ENCODE peak calls at places on chromosome 18, in eight cellular contexts. W is Peyer's patch, E is tibial nerve, R is GM12878, G is cardiac muscle cell, D is Calu3, I is GM12865, U is GM20000. O is an unnamed sample.

GRCh38 chr18:29185801-29186200 is 1008.9 kb upstream of the CDH2 start:
- DNase-seq in W (no peak), E (no peak), R (no peak), G (no peak), D (no peak), I (no peak), U (no peak), O (no peak)

GRCh38 chr18:50622865-50623393 is 63.0 kb downstream of the MAPK4 start:
- DNase-seq in W (no peak), E (no peak), R (no peak), G (no peak), D (no peak), I (no peak), U (no peak), O (no peak)

GRCh38 chr18:6482198-6482977 is 67.7 kb upstream of the L3MBTL4 start:
- DNase-seq in W (peak), E (peak), R (no peak), G (peak), D (peak), I (peak), U (peak), O (peak)

GRCh38 chr18:25066536-25066935 is 285.4 kb downstream of the ZNF521 start:
- DNase-seq in W (no peak), E (no peak), R (no peak), G (peak), D (no peak), I (no peak), U (no peak), O (no peak)

GRCh38 chr18:28581503-28582169 is 404.7 kb upstream of the CDH2 start:
- DNase-seq in W (no peak), E (no peak), R (no peak), G (no peak), D (no peak), I (no peak), U (no peak), O (no peak)

GRCh38 chr18:3669376-3669775 is 219.4 kb downstream of the TGIF1 start:
- DNase-seq in W (no peak), E (no peak), R (no peak), G (no peak), D (no peak), I (no peak), U (no peak), O (no peak)

GRCh38 chr18:25651553-25651952 is 299.6 kb upstream of the ZNF521 start:
- DNase-seq in W (no peak), E (no peak), R (no peak), G (no peak), D (no peak), I (no peak), U (no peak), O (no peak)

GRCh38 chr18:37470986-37471385 is 94.6 kb downstream of the CELF4 start:
- DNase-seq in W (no peak), E (no peak), R (no peak), G (no peak), D (no peak), I (no peak), U (no peak), O (no peak)

GRCh38 chr18:67242001-67242400 is 274.5 kb downstream of the DSEL start:
- DNase-seq in W (no peak), E (no peak), R (no peak), G (no peak), D (no peak), I (no peak), U (no peak), O (no peak)

GRCh38 chr18:50658601-50659000 is 98.7 kb downstream of the MAPK4 start:
- DNase-seq in W (no peak), E (no peak), R (no peak), G (no peak), D (no peak), I (no peak), U (no peak), O (no peak)

GRCh38 chr18:40882468-40882867 is 1072.6 kb upstream of the PIK3C3 start:
- DNase-seq in W (no peak), E (no peak), R (no peak), G (no peak), D (no peak), I (no peak), U (no peak), O (no peak)

GRCh38 chr18:35379421-35379820 is 2.3 kb upstream of the ZNF396 start:
- DNase-seq in W (no peak), E (no peak), R (no peak), G (no peak), D (no peak), I (no peak), U (no peak), O (no peak)

GRCh38 chr18:50982086-50982801 is 14.4 kb downstream of the ELAC1 start:
- DNase-seq in W (no peak), E (no peak), R (no peak), G (no peak), D (no peak), I (no peak), U (no peak), O (no peak)

GRCh38 chr18:61333746-61334490 is 688 bp downstream of the CDH20 start:
- DNase-seq in W (peak), E (no peak), R (no peak), G (peak), D (no peak), I (no peak), U (peak), O (peak)

GRCh38 chr18:12398625-12399024 is 9.1 kb upstream of the PRELID3A start:
- DNase-seq in W (no peak), E (no peak), R (no peak), G (no peak), D (no peak), I (no peak), U (no peak), O (no peak)

GRCh38 chr18:2906522-2907458 is 60.0 kb downstream of the EMILIN2 start:
- DNase-seq in W (peak), E (no peak), R (no peak), G (peak), D (peak), I (peak), U (peak), O (no peak)

GRCh38 chr18:41642756-41643155 is 312.3 kb upstream of the PIK3C3 start:
- DNase-seq in W (no peak), E (no peak), R (no peak), G (peak), D (no peak), I (no peak), U (no peak), O (no peak)

GRCh38 chr18:61352611-61353010 is 19.4 kb downstream of the CDH20 start:
- DNase-seq in W (no peak), E (no peak), R (no peak), G (peak), D (no peak), I (no peak), U (no peak), O (no peak)

GRCh38 chr18:25595274-25595673 is 243.3 kb upstream of the ZNF521 start:
- DNase-seq in W (no peak), E (no peak), R (no peak), G (no peak), D (no peak), I (no peak), U (no peak), O (no peak)

GRCh38 chr18:4142876-4143275 is 312.2 kb downstream of the DLGAP1 start:
- DNase-seq in W (no peak), E (no peak), R (no peak), G (no peak), D (no peak), I (no peak), U (no peak), O (no peak)

GRCh38 chr18:12041561-12041960 is 52.1 kb upstream of the ANKRD62 start:
- DNase-seq in W (no peak), E (no peak), R (no peak), G (peak), D (no peak), I (peak), U (no peak), O (no peak)

DNA sequence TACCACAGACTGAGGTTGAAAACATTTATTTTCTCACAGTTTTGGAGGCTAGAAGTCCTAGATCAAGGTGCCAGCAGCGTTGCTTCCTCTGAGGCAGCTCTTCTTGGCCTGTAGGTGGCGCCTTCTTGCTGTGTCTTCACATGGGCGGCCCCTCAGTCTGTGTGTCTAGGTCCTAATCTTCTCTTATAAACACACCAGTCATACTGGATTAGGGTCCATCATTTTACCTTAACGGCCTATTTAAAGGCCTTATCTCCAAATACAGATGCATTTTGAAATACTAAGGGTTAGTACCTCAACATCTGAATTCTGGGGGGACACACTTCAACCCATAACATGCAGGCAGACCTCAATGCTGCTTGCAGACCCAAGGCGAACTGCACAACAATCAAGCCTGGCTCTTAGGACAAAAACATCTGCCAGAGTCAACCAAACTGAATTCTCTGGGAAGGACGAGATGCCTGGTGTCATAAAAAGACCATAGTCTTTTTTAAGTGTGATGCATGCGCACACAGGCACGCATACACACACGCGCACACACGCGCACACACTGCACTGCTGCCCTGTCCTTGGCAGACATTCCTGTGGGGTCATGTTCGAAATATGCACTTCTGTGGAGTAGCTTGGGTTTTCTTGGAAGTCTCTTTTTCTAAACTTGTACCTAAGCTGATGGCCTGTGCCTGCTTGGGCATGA is 4.3 kb upstream of the RMC1 start:
- DNase-seq in W (no peak), E (peak), R (no peak), G (peak), D (peak), I (peak), U (peak), O (no peak)
- TF ChIP-seq CTCF in W (peak), E (peak), R (peak), G (peak), D (peak), I (peak), U (peak), O (peak)

GRCh38 chr18:48022531-48023330 is 92.3 kb upstream of the SMAD2 start:
- DNase-seq in W (no peak), E (no peak), R (peak), G (peak), D (peak), I (peak), U (peak), O (no peak)

GRCh38 chr18:48024891-48025660 is 94.6 kb upstream of the SMAD2 start:
- DNase-seq in W (no peak), E (no peak), R (no peak), G (no peak), D (no peak), I (no peak), U (no peak), O (no peak)

GRCh38 chr18:48022021-48022420 is 91.6 kb upstream of the SMAD2 start:
- DNase-seq in W (no peak), E (no peak), R (no peak), G (no peak), D (no peak), I (no peak), U (no peak), O (no peak)

GRCh38 chr18:48023334-48024008 is 93.0 kb upstream of the SMAD2 start:
- DNase-seq in W (no peak), E (peak), R (no peak), G (peak), D (peak), I (peak), U (peak), O (peak)

GRCh38 chr18:48024009-48024512 is 93.6 kb upstream of the SMAD2 start:
- DNase-seq in W (no peak), E (no peak), R (no peak), G (no peak), D (no peak), I (no peak), U (no peak), O (no peak)
- TF ChIP-seq CTCF in W (no peak), E (no peak), R (no peak), G (no peak), D (no peak), I (no peak), U (no peak), O (no peak)

GRCh38 chr18:32468147-32468845 is 2.4 kb downstream of the GAREM1 start:
- DNase-seq in W (no peak), E (no peak), R (no peak), G (no peak), D (no peak), I (no peak), U (no peak), O (no peak)

GRCh38 chr18:32470136-32470712 is 458 bp downstream of the GAREM1 start:
- DNase-seq in W (no peak), E (no peak), R (no peak), G (peak), D (peak), I (peak), U (peak), O (peak)

GRCh38 chr18:32469691-32470131 is 971 bp downstream of the GAREM1 start:
- DNase-seq in W (no peak), E (no peak), R (no peak), G (peak), D (no peak), I (no peak), U (no peak), O (no peak)

GRCh38 chr18:32470713-32471633 is at the start of gene GAREM1:
- DNase-seq in W (peak), E (peak), R (peak), G (peak), D (peak), I (peak), U (peak), O (peak)

GRCh38 chr18:32469190-32469611 is 1.5 kb downstream of the GAREM1 start:
- DNase-seq in W (peak), E (peak), R (no peak), G (peak), D (peak), I (no peak), U (peak), O (no peak)
- TF ChIP-seq CTCF in W (no peak), E (peak), R (no peak), G (peak), D (no peak), I (no peak), U (no peak), O (no peak)

GRCh38 chr18:62714671-62715438 is 486 bp upstream of the PHLPP1 start:
- DNase-seq in W (peak), E (peak), R (peak), G (peak), D (peak), I (peak), U (peak), O (peak)

GRCh38 chr18:62715439-62715792 is at the start of gene PHLPP1:
- DNase-seq in W (no peak), E (no peak), R (no peak), G (no peak), D (no peak), I (no peak), U (peak), O (no peak)

GRCh38 chr18:62711781-62712180 is 3.6 kb upstream of the PHLPP1 start:
- DNase-seq in W (no peak), E (no peak), R (no peak), G (no peak), D (no peak), I (no peak), U (no peak), O (no peak)

GRCh38 chr18:62713651-62714247 is 1.6 kb upstream of the PHLPP1 start:
- DNase-seq in W (no peak), E (no peak), R (no peak), G (no peak), D (no peak), I (peak), U (no peak), O (no peak)

GRCh38 chr18:62710417-62710816 is 4.9 kb upstream of the PHLPP1 start:
- DNase-seq in W (no peak), E (no peak), R (no peak), G (no peak), D (no peak), I (no peak), U (no peak), O (no peak)
- TF ChIP-seq CTCF in W (no peak), E (no peak), R (no peak), G (no peak), D (no peak), I (no peak), U (no peak), O (no peak)

GRCh38 chr18:75607701-75608100 is 180.2 kb upstream of the SMIM21 start:
- DNase-seq in W (no peak), E (no peak), R (no peak), G (peak), D (no peak), I (no peak), U (no peak), O (no peak)
- TF ChIP-seq CTCF in W (no peak), E (no peak), R (no peak), G (no peak), D (no peak), I (no peak), U (no peak), O (no peak)

GRCh38 chr18:58993260-58993659 is 128.6 kb downstream of the ZNF532 start:
- DNase-seq in W (no peak), E (no peak), R (no peak), G (peak), D (no peak), I (no peak), U (no peak), O (no peak)

GRCh38 chr18:58989184-58989759 is 124.6 kb downstream of the ZNF532 start:
- DNase-seq in W (no peak), E (no peak), R (no peak), G (no peak), D (no peak), I (no peak), U (no peak), O (no peak)

GRCh38 chr18:58992301-58993231 is 127.9 kb downstream of the ZNF532 start:
- DNase-seq in W (no peak), E (no peak), R (no peak), G (peak), D (no peak), I (no peak), U (no peak), O (no peak)

GRCh38 chr18:58990720-58991119 is 126.0 kb downstream of the ZNF532 start:
- DNase-seq in W (no peak), E (no peak), R (no peak), G (no peak), D (no peak), I (no peak), U (no peak), O (peak)

DNA sequence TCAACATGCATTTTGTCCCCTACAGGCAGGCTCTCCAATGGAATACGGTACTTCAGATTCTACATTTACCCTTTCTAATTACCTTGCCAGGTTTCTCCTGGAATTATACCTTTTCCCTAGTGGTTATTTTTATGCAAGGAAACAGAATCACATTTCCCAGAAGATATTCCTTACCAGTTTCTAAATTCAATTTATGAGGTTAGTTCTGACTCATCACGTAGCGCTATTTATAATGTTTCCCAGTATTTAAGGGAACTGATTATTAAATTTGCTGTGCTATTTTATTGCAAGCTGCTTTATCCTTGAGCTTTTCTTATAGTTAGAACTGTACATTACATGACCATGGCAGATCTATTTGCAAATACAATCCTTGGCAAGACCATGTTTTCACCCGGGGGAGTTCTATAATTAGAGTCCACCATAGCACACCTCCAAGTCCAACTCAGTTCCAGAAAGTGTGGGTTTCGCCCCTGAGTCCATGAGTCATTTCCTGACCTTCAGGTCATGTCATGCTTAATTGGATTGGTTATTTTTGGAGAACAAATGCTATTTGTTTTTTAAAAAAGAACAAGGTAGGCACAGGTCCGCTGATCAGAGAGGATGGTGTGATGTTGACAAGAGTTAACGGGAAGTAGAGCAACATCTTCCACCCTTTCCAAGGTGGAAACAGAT is 126.6 kb downstream of the ZNF532 start:
- DNase-seq in W (no peak), E (no peak), R (peak), G (peak), D (no peak), I (peak), U (peak), O (no peak)
- TF ChIP-seq CTCF in W (no peak), E (no peak), R (no peak), G (no peak), D (no peak), I (no peak), U (no peak), O (no peak)